ENCODE peak calls at places on chromosomes 11 and 22, in ten cellular contexts. H is SK-N-SH; Z is NCI-H2107; D is brain microvascular endothelial cell; L is NCI-H1105; F is T-helper 17 cell; X is NCI-H2029; Q is stimulated activated CD4-positive, alpha-beta T cell treated with anti-CD3 and anti-CD28 coated beads, TNF-alpha, amount 100 ng/mL, for 1 hour; C is T-helper 2 cell; E is GM12891. M is an unnamed sample.

GRCh38 chr22:38465673-38466490 is 2.0 kb upstream of the KDELR3 start:
- DNase-seq in D (no peak), E (no peak), X (no peak), F (no peak), Q (no peak), H (no peak), Z (no peak), L (no peak), C (no peak), M (no peak)

GRCh38 chr11:72586591-72587090 is 87.6 kb downstream of the PDE2A start:
- DNase-seq in D (no peak), L (no peak), C (no peak), H (no peak), Q (no peak), X (no peak), Z (no peak), E (no peak), F (no peak), M (no peak)

GRCh38 chr11:115005663-115006062 is 327.3 kb downstream of the NXPE2 start:
- DNase-seq in C (no peak), E (no peak), H (no peak), X (no peak), D (no peak), Z (no peak), F (no peak), L (no peak), Q (no peak), M (no peak)

GRCh38 chr11:5364214-5364613 is 12.9 kb downstream of the OR51B6 start:
- DNase-seq in H (no peak), X (no peak), C (no peak), D (peak; percentile 93), Q (no peak), E (no peak), L (no peak), Z (no peak), F (no peak), M (no peak)

GRCh38 chr22:29479417-29480261 is at the start of gene NEFH:
- DNase-seq in C (no peak), Q (no peak), F (no peak), H (peak; percentile 91), Z (no peak), D (no peak), X (no peak), L (no peak), E (no peak), M (no peak)

GRCh38 chr11:66467756-66468155 is 1.1 kb downstream of the PELI3 start:
- DNase-seq in H (peak; percentile 54), C (no peak), Q (no peak), E (no peak), L (no peak), F (no peak), D (no peak), X (peak; percentile 26), Z (no peak), M (no peak)

GRCh38 chr22:27534720-27535125 is 266.8 kb downstream of the MN1 start:
- DNase-seq in C (no peak), X (no peak), Z (no peak), F (no peak), H (no peak), L (no peak), Q (no peak), D (peak; percentile 67), E (no peak), M (no peak)

GRCh38 chr11:117808768-117809167 is 11.8 kb upstream of the DSCAML1 start:
- DNase-seq in D (no peak), F (no peak), Q (no peak), H (no peak), E (no peak), L (no peak), X (no peak), Z (no peak), C (no peak), M (no peak)

GRCh38 chr11:108196901-108197300 is 25.5 kb downstream of the NPAT start:
- DNase-seq in Z (no peak), D (no peak), C (no peak), E (no peak), H (no peak), X (no peak), L (no peak), Q (no peak), F (no peak), M (no peak)

GRCh38 chr22:17436382-17436951 is 67.2 kb downstream of the CECR2 start:
- DNase-seq in D (no peak), Z (no peak), E (no peak), L (no peak), C (no peak), Q (no peak), H (no peak), X (no peak), F (no peak), M (no peak)

GRCh38 chr11:3006505-3007260 is 14.6 kb upstream of the NAP1L4 start:
- DNase-seq in F (no peak), D (no peak), H (no peak), E (no peak), Q (no peak), Z (no peak), X (no peak), L (no peak), C (no peak), M (no peak)

GRCh38 chr11:13284776-13285588 is 7.4 kb downstream of the BMAL1 start:
- DNase-seq in X (no peak), L (no peak), H (no peak), E (no peak), C (no peak), F (no peak), D (no peak), Q (no peak), Z (no peak), M (no peak)

GRCh38 chr11:92390783-92391182 is 166.2 kb downstream of the FAT3 start:
- DNase-seq in H (no peak), F (no peak), Q (no peak), C (no peak), Z (no peak), E (no peak), L (no peak), X (no peak), D (no peak), M (no peak)

GRCh38 chr11:87596176-87596575 is 558.4 kb downstream of the TMEM135 start:
- DNase-seq in X (no peak), E (no peak), Q (no peak), D (no peak), F (no peak), C (no peak), H (no peak), Z (no peak), L (no peak), M (no peak)

GRCh38 chr11:2579315-2580060 is 120.3 kb downstream of the KCNQ1OT1 start:
- DNase-seq in H (peak; percentile 56), D (no peak), F (peak; percentile 6), C (peak; percentile 7), Q (no peak), L (no peak), Z (no peak), X (no peak), E (no peak), M (no peak)

GRCh38 chr22:35638408-35638807 is 9.8 kb upstream of the APOL6 start:
- DNase-seq in X (no peak), Q (no peak), D (no peak), F (no peak), H (peak; percentile 89), C (no peak), E (no peak), L (no peak), Z (no peak), M (no peak)

GRCh38 chr11:111422494-111423249 is 43.6 kb upstream of the POU2AF1 start:
- DNase-seq in X (peak; percentile 49), Q (peak; percentile 53), H (peak; percentile 64), D (peak; percentile 32), Z (peak; percentile 69), L (peak; percentile 82), F (no peak), E (no peak), C (no peak), M (peak; percentile 76)

GRCh38 chr11:67432655-67433349 is 4.5 kb downstream of the RPS6KB2 start:
- DNase-seq in X (no peak), F (no peak), H (no peak), E (no peak), D (no peak), Q (no peak), Z (no peak), L (no peak), C (no peak), M (no peak)

GRCh38 chr22:44894782-44895181 is 115.0 kb downstream of the PHF21B start:
- DNase-seq in Z (no peak), H (no peak), Q (no peak), X (no peak), C (no peak), F (no peak), E (no peak), D (no peak), L (no peak), M (no peak)

GRCh38 chr11:84914511-84914910 is 712.6 kb downstream of the DLG2 start:
- DNase-seq in D (no peak), L (no peak), E (no peak), H (no peak), F (no peak), Q (no peak), C (no peak), Z (no peak), X (no peak), M (no peak)

GRCh38 chr11:64881476-64881875 is 3.1 kb upstream of the EHD1 start:
- DNase-seq in E (no peak), D (no peak), F (no peak), Z (no peak), C (no peak), Q (no peak), X (no peak), H (no peak), L (peak; percentile 53), M (no peak)

GRCh38 chr11:126645206-126645605 is 289.7 kb downstream of the ST3GAL4 start:
- DNase-seq in Z (no peak), D (no peak), F (no peak), C (no peak), X (no peak), E (no peak), H (no peak), L (no peak), Q (no peak), M (no peak)

GRCh38 chr11:32082346-32082986 is 8.4 kb upstream of the RCN1 start:
- DNase-seq in C (no peak), H (no peak), Q (no peak), Z (no peak), D (no peak), L (no peak), X (no peak), E (no peak), F (no peak), M (no peak)

GRCh38 chr22:19772673-19773469 is 12.3 kb downstream of the TBX1 start:
- DNase-seq in L (no peak), Q (no peak), D (no peak), C (no peak), E (no peak), Z (no peak), F (no peak), X (no peak), H (no peak), M (peak; percentile 51)

GRCh38 chr11:67302571-67303131 is 679 bp upstream of the SSH3 start:
- DNase-seq in Q (no peak), L (no peak), Z (no peak), F (no peak), H (no peak), D (peak; percentile 17), X (peak; percentile 25), E (no peak), C (peak; percentile 8), M (no peak)

GRCh38 chr11:104060004-104060403 is 23.6 kb downstream of the DDI1 start:
- DNase-seq in C (no peak), Z (no peak), Q (no peak), F (no peak), L (no peak), X (no peak), H (peak; percentile 48), E (no peak), D (no peak), M (no peak)

GRCh38 chr11:76379811-76380160 is 1.1 kb downstream of the THAP12 start:
- DNase-seq in E (no peak), C (no peak), H (no peak), Z (no peak), L (no peak), X (no peak), F (no peak), Q (no peak), D (no peak), M (no peak)

GRCh38 chr22:27866136-27867091 is 52.6 kb downstream of the PITPNB start:
- DNase-seq in F (no peak), C (no peak), Z (no peak), H (no peak), D (no peak), L (no peak), E (no peak), X (no peak), Q (no peak), M (no peak)